ENCODE peak calls at places on chromosomes 11 and 22, in eight cellular contexts. U, K, J, Z, H, Y, W and T are unnamed samples.

GRCh38 chr11:45754746-45755145 is 50.2 kb upstream of the SLC35C1 start:
- DNase-seq in U (peak), K (no peak), J (no peak), Z (no peak), H (no peak), Y (no peak), W (no peak), T (no peak)

GRCh38 chr11:1304376-1304775 is 5.1 kb downstream of the TOLLIP start:
- DNase-seq in U (no peak), K (no peak), J (no peak), Z (peak), H (no peak), Y (no peak), W (no peak), T (no peak)

GRCh38 chr11:103609117-103610066 is 427.0 kb upstream of the DDI1 start:
- DNase-seq in U (peak), K (no peak), J (no peak), Z (no peak), H (peak), Y (peak), W (no peak), T (no peak)

GRCh38 chr22:39241632-39242388 is 3.0 kb downstream of the PDGFB start:
- DNase-seq in U (no peak), K (no peak), J (no peak), Z (no peak), H (no peak), Y (no peak), W (peak), T (peak)

GRCh38 chr11:116488836-116489389 is 283.9 kb downstream of the BUD13 start:
- DNase-seq in U (no peak), K (no peak), J (no peak), Z (no peak), H (no peak), Y (no peak), W (no peak), T (no peak)

GRCh38 chr11:79314906-79315689 is 125.7 kb downstream of the TENM4 start:
- DNase-seq in U (peak), K (no peak), J (no peak), Z (no peak), H (peak), Y (peak), W (no peak), T (peak)

GRCh38 chr22:38935023-38935422 is 22.4 kb upstream of the APOBEC3A start:
- DNase-seq in U (no peak), K (no peak), J (no peak), Z (peak), H (peak), Y (no peak), W (no peak), T (no peak)

GRCh38 chr11:57638005-57638760 is 11.5 kb downstream of the YPEL4 start:
- DNase-seq in U (peak), K (no peak), J (peak), Z (peak), H (peak), Y (peak), W (no peak), T (peak)

GRCh38 chr11:2820976-2821375 is 64.6 kb downstream of the CDKN1C start:
- DNase-seq in U (no peak), K (no peak), J (no peak), Z (no peak), H (no peak), Y (no peak), W (no peak), T (no peak)

GRCh38 chr11:28107331-28107725 is 628 bp downstream of the KIF18A start:
- DNase-seq in U (no peak), K (peak), J (peak), Z (no peak), H (no peak), Y (peak), W (no peak), T (peak)

GRCh38 chr22:27726726-27727449 is 74.7 kb downstream of the MN1 start:
- DNase-seq in U (peak), K (no peak), J (no peak), Z (peak), H (no peak), Y (peak), W (no peak), T (peak)

GRCh38 chr22:21693333-21693998 is 27.7 kb downstream of the PPIL2 start:
- DNase-seq in U (no peak), K (no peak), J (no peak), Z (no peak), H (no peak), Y (no peak), W (no peak), T (no peak)

GRCh38 chr11:126265801-126266200 is 2.9 kb downstream of the SRPRA start:
- DNase-seq in U (peak), K (no peak), J (no peak), Z (no peak), H (no peak), Y (peak), W (no peak), T (no peak)

GRCh38 chr11:8273281-8273680 is 9.6 kb upstream of the LMO1 start:
- DNase-seq in U (peak), K (no peak), J (no peak), Z (no peak), H (peak), Y (no peak), W (no peak), T (no peak)

DNA sequence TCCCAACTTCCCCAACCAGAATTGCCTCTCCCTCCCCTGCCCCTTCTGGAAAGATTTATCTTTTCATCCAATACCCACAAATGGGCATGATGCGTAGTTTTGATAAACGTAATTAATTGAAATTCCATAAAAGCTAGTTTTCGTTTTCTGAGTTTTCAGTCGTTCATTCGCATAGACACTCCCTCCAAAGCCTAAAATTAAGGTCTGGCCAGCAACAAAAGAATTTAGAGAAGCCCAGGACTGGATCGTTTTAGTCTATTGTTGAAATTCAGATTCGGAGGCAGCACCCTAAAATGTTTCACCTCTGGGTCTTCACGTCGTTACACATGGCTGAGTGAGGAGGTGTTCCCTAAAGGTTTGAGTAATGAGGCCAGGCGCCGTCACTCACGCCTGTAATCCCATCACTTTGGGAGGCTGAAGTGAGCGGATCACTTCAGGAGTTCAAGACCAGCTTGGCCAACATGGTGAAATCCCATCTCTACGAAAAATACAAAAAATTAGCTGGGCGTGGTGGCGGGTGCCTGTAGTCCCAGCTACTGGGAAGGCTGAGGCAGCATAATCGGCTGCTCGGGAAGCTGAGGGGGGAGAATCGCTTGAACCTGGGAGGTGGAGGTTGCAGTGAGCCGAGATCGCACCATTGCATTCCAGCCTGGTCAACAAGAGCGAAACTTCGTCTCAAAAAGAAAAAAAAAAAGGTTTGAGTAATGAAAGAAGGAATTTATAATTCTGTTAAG is 589 bp upstream of the NDUFC2 start:
- DNase-seq in U (no peak), K (peak), J (no peak), Z (no peak), H (no peak), Y (no peak), W (no peak), T (no peak)
- TF ChIP-seq CTCF in U (no peak), K (no peak), J (no peak), Z (no peak), H (no peak), Y (no peak), W (no peak), T (no peak)

DNA sequence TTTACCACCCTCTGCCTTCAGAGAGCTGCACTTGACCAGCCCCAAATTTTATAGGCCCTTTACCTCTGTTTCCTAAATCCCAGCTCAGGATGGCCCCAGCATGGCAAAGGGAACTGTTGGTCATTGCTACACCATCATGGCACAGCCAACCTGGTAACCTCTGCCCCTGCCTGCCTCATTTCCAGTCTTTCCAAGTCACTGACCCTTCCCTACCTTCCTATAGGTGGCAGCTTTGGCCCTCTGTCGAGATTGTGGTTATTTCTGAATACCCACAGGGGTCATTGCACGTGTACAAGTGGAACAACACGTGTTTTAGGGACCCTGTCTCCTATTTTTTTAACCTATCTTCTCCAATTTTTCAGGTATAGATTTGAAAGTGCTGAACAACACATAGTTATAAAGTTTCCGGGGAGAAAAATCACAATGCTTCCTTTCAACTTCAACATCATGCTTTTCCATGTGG is 2.8 kb downstream of the GALNT18 start:
- DNase-seq in U (no peak), K (no peak), J (no peak), Z (no peak), H (no peak), Y (no peak), W (no peak), T (no peak)
- TF ChIP-seq CTCF in U (no peak), K (peak), J (no peak), Z (no peak), H (peak), Y (peak), W (no peak), T (no peak)

GRCh38 chr11:17633279-17633986 is 85.9 kb upstream of the MYOD1 start:
- DNase-seq in U (no peak), K (no peak), J (peak), Z (no peak), H (no peak), Y (no peak), W (no peak), T (no peak)

GRCh38 chr11:17633987-17634775 is 85.2 kb upstream of the MYOD1 start:
- DNase-seq in U (no peak), K (no peak), J (no peak), Z (no peak), H (no peak), Y (no peak), W (no peak), T (no peak)

GRCh38 chr11:17634776-17635550 is 84.4 kb upstream of the MYOD1 start:
- DNase-seq in U (no peak), K (no peak), J (peak), Z (no peak), H (no peak), Y (no peak), W (no peak), T (no peak)

GRCh38 chr11:17636721-17637120 is 82.7 kb upstream of the MYOD1 start:
- DNase-seq in U (no peak), K (no peak), J (peak), Z (no peak), H (no peak), Y (no peak), W (no peak), T (no peak)

GRCh38 chr11:17635551-17635938 is 83.8 kb upstream of the MYOD1 start:
- DNase-seq in U (no peak), K (no peak), J (peak), Z (no peak), H (no peak), Y (no peak), W (no peak), T (no peak)
- TF ChIP-seq CTCF in U (no peak), K (peak), J (no peak), Z (no peak), H (no peak), Y (no peak), W (no peak), T (no peak)

GRCh38 chr11:10453261-10453660 is 1.8 kb upstream of the AMPD3 start:
- DNase-seq in U (no peak), K (no peak), J (no peak), Z (no peak), H (peak), Y (no peak), W (no peak), T (no peak)

GRCh38 chr11:10451399-10452116 is 3.5 kb upstream of the AMPD3 start:
- DNase-seq in U (no peak), K (no peak), J (no peak), Z (no peak), H (no peak), Y (no peak), W (no peak), T (no peak)

GRCh38 chr11:10452211-10452767 is 2.8 kb upstream of the AMPD3 start:
- DNase-seq in U (no peak), K (no peak), J (no peak), Z (no peak), H (no peak), Y (no peak), W (no peak), T (no peak)

GRCh38 chr11:10454506-10454901 is 560 bp upstream of the AMPD3 start:
- DNase-seq in U (no peak), K (no peak), J (no peak), Z (no peak), H (no peak), Y (no peak), W (no peak), T (no peak)

DNA sequence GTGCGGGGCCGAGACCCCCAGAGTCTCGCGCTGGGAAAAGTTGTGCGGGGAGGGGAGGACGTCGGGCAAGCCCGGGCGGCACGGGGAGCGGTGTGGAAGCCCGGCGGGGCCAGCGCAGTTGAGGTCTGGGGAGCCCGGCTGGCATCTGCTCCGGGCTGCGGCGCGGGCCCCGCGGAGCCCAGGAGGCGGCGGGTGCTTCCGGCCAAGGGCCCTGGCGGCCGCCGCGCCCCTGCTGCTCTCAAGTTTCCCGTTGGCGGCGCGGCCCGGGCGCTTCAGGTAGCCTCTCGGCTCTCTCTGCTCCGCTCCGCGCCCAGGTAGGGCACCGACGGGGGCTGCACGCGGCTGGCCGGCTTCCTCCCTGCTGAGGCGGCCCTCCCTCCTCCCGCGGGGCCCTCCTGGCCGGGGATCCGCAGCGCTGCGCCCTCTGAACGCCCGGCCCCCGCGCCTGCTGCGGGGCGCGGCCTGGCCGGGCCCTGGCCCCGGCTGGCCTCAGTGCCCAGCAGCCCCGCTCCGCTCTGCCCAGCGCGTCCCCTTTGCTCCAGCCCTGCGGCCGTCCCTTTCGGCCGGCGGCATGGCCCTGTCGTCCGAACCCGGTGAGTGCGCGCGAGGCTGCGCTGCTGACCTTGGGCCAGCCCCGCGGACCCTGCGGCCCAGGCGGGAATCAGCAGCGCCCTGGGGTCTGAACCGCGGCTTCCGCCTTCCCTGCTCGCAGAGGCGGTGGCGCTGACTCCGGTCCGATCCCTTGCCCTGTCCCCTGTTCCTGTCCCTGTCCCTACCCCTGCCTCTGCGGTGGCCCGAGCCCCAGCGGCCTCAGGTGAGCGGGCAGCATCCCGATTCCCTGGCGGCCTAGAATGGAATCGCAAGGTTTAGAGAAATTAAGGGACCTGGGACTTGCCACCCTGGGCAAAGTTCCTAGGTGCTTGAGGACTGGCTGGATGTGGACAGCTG is 4.3 kb upstream of the AMPD3 start:
- DNase-seq in U (peak), K (no peak), J (peak), Z (peak), H (peak), Y (no peak), W (peak), T (peak)
- TF ChIP-seq CTCF in U (peak), K (peak), J (no peak), Z (peak), H (peak), Y (peak), W (peak), T (peak)

GRCh38 chr11:34052608-34053160 is 1.2 kb downstream of the CAPRIN1 start:
- DNase-seq in U (no peak), K (no peak), J (peak), Z (peak), H (peak), Y (no peak), W (no peak), T (peak)

GRCh38 chr11:34050536-34050935 is 995 bp upstream of the CAPRIN1 start:
- DNase-seq in U (peak), K (no peak), J (no peak), Z (no peak), H (no peak), Y (peak), W (no peak), T (no peak)

GRCh38 chr11:34050967-34051348 is 573 bp upstream of the CAPRIN1 start:
- DNase-seq in U (peak), K (no peak), J (no peak), Z (no peak), H (peak), Y (no peak), W (no peak), T (no peak)

GRCh38 chr11:34052036-34052607 is 591 bp downstream of the CAPRIN1 start:
- DNase-seq in U (peak), K (peak), J (peak), Z (peak), H (peak), Y (peak), W (peak), T (peak)

GRCh38 chr11:34051349-34052035 is at the start of gene CAPRIN1:
- DNase-seq in U (peak), K (peak), J (peak), Z (peak), H (peak), Y (peak), W (peak), T (peak)
- TF ChIP-seq CTCF in U (no peak), K (no peak), J (no peak), Z (no peak), H (no peak), Y (no peak), W (no peak), T (no peak)

GRCh38 chr11:128948583-128948982 is 5.9 kb upstream of the TP53AIP1 start:
- DNase-seq in U (no peak), K (no peak), J (no peak), Z (no peak), H (no peak), Y (no peak), W (no peak), T (peak)
- TF ChIP-seq CTCF in U (no peak), K (no peak), J (no peak), Z (no peak), H (peak), Y (peak), W (no peak), T (peak)

GRCh38 chr11:67286621-67287333 is 2.3 kb upstream of the ANKRD13D start:
- DNase-seq in U (no peak), K (no peak), J (no peak), Z (no peak), H (no peak), Y (no peak), W (no peak), T (no peak)
- TF ChIP-seq CTCF in U (no peak), K (no peak), J (no peak), Z (no peak), H (no peak), Y (peak), W (no peak), T (no peak)

DNA sequence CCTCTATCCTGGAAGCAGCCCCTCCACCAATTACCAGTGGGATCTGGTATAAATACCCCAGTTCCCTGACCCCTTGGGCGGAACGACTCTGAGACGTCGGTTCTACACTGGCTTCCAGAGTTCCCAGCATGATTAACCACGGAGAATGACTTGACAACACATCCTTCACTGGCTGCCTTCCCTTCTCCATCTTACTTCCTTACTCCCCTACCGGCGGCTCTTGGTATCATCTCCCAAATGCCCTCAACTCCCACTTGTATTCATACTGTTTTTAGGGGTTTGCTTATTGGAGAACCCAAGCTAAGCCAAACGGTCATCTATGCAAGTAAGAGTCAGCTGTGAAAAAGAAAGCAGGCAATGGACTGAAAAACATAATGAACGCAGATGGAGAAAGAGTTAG is 56.1 kb downstream of the APOL3 start:
- DNase-seq in U (no peak), K (no peak), J (no peak), Z (no peak), H (no peak), Y (no peak), W (no peak), T (no peak)
- TF ChIP-seq CTCF in U (no peak), K (no peak), J (no peak), Z (no peak), H (no peak), Y (peak), W (no peak), T (no peak)

GRCh38 chr22:19730662-19731360 is 7.5 kb downstream of the GP1BB start:
- DNase-seq in U (peak), K (peak), J (peak), Z (peak), H (peak), Y (peak), W (peak), T (peak)
- TF ChIP-seq CTCF in U (peak), K (peak), J (peak), Z (peak), H (peak), Y (peak), W (peak), T (peak)